ENCODE peak calls at places on chromosomes 6 and 20, in nine cellular contexts. T, P, V, Y, K, A, N, F and J are unnamed samples.
A peak's percentile ranks its signal among the peaks of the same experiment; 100 is the strongest.

GRCh38 chr20:62089393-62089792 is 23.7 kb upstream of the TAF4 start:
- DNase-seq in T (no peak), P (no peak), V (no peak), Y (no peak), K (no peak), A (no peak), N (no peak), F (no peak), J (no peak)

GRCh38 chr6:38404900-38405556 is 234.7 kb downstream of the BTBD9 start:
- DNase-seq in T (no peak), P (no peak), V (no peak), Y (no peak), K (peak; percentile 7), A (peak; percentile 25), N (no peak), F (no peak), J (peak; percentile 33)

GRCh38 chr6:147287869-147288271 is 83.7 kb downstream of the STXBP5 start:
- DNase-seq in T (no peak), P (no peak), V (no peak), Y (no peak), K (peak; percentile 21), A (peak; percentile 67), N (no peak), F (peak; percentile 41), J (peak; percentile 58)

GRCh38 chr6:122567034-122567433 is 43.2 kb upstream of the PKIB start:
- DNase-seq in T (no peak), P (no peak), V (no peak), Y (no peak), K (no peak), A (no peak), N (no peak), F (no peak), J (no peak)

GRCh38 chr6:24855389-24856245 is 56.9 kb upstream of the ARMH2 start:
- DNase-seq in T (peak; percentile 58), P (peak; percentile 63), V (peak; percentile 66), Y (peak; percentile 32), K (peak; percentile 57), A (peak; percentile 87), N (no peak), F (peak; percentile 75), J (peak; percentile 71)

GRCh38 chr6:87118054-87118453 is 23.1 kb upstream of the CGA start:
- DNase-seq in T (no peak), P (no peak), V (no peak), Y (no peak), K (no peak), A (no peak), N (no peak), F (no peak), J (no peak)

GRCh38 chr20:45552456-45552855 is 5.3 kb upstream of the EPPIN start:
- DNase-seq in T (no peak), P (no peak), V (no peak), Y (no peak), K (no peak), A (no peak), N (no peak), F (no peak), J (no peak)

GRCh38 chr6:125747589-125748533 is 1.6 kb upstream of the HEY2 start:
- DNase-seq in T (peak; percentile 70), P (peak; percentile 12), V (peak; percentile 73), Y (no peak), K (no peak), A (peak; percentile 12), N (no peak), F (peak; percentile 59), J (no peak)

GRCh38 chr6:73523434-73524123 is 2.7 kb upstream of the EEF1A1 start:
- DNase-seq in T (peak; percentile 64), P (peak; percentile 68), V (peak; percentile 72), Y (peak; percentile 1), K (peak; percentile 34), A (peak; percentile 56), N (peak; percentile 91), F (no peak), J (peak; percentile 40)